ENCODE peak calls at places on chromosomes 1 and 21, in nine cellular contexts. Y, Q, X, A, O, L, T, J and C are unnamed samples.

GRCh38 chr1:31004231-31004621 is 61.3 kb downstream of the PUM1 start:
- DNase-seq in J (no peak), X (no peak), Y (no peak), Q (no peak), L (no peak), T (no peak), A (no peak), O (no peak), C (no peak)

GRCh38 chr1:208165659-208166058 is 78.5 kb downstream of the PLXNA2 start:
- DNase-seq in Q (no peak), O (no peak), X (no peak), L (peak), A (no peak), Y (no peak), J (no peak), T (no peak), C (no peak)

GRCh38 chr1:108050911-108051624 is 86.1 kb upstream of the VAV3 start:
- DNase-seq in J (no peak), Y (no peak), Q (peak), O (no peak), T (no peak), X (no peak), A (no peak), L (no peak), C (no peak)

GRCh38 chr1:11395616-11396015 is 83.3 kb upstream of the DISP3 start:
- DNase-seq in O (no peak), Y (peak), J (no peak), X (no peak), A (no peak), Q (no peak), L (no peak), T (no peak), C (no peak)

GRCh38 chr1:116529199-116529616 is 41.6 kb downstream of the CD58 start:
- DNase-seq in L (no peak), X (no peak), J (no peak), Q (no peak), A (no peak), O (no peak), Y (no peak), T (no peak), C (no peak)

GRCh38 chr1:17270891-17271765 is 22.2 kb downstream of the PADI3 start:
- DNase-seq in Y (peak), Q (no peak), T (no peak), X (no peak), A (no peak), O (no peak), J (no peak), L (no peak), C (no peak)

GRCh38 chr1:42143875-42144274 is 9.3 kb upstream of the GUCA2B start:
- DNase-seq in O (no peak), Q (no peak), Y (no peak), J (no peak), L (no peak), X (no peak), A (no peak), T (no peak), C (no peak)

GRCh38 chr1:87501738-87502137 is 173.1 kb downstream of the LMO4 start:
- DNase-seq in J (no peak), X (no peak), Y (no peak), Q (peak), L (no peak), A (no peak), O (no peak), T (no peak), C (no peak)

GRCh38 chr1:206982216-206982615 is 12.0 kb upstream of the FCAMR start:
- DNase-seq in Q (peak), A (peak), O (no peak), L (no peak), Y (no peak), T (peak), J (no peak), X (peak), C (peak)

GRCh38 chr21:14361958-14362357 is 21.0 kb downstream of the HSPA13 start:
- DNase-seq in X (no peak), Q (no peak), O (no peak), T (no peak), J (no peak), A (no peak), L (no peak), Y (no peak), C (no peak)

GRCh38 chr1:21703318-21703963 is 34.3 kb upstream of the RAP1GAP start:
- DNase-seq in L (no peak), Y (no peak), O (no peak), X (no peak), J (no peak), Q (peak), T (no peak), A (no peak), C (no peak)

GRCh38 chr1:150577557-150578277 is 1.7 kb downstream of the MCL1 start:
- DNase-seq in J (no peak), Q (peak), L (peak), Y (no peak), A (no peak), T (no peak), O (no peak), X (no peak), C (no peak)

GRCh38 chr1:247335871-247336270 is 4.2 kb upstream of the ZNF496 start:
- DNase-seq in A (no peak), J (peak), Y (no peak), Q (peak), X (no peak), L (no peak), T (no peak), O (no peak), C (no peak)

GRCh38 chr1:6624712-6625578 is at the start of gene THAP3:
- DNase-seq in Y (peak), X (peak), T (peak), O (peak), A (peak), J (no peak), Q (peak), L (peak), C (peak)

GRCh38 chr1:103514920-103515503 is 10.5 kb upstream of the RNPC3 start:
- DNase-seq in A (no peak), J (peak), Y (no peak), T (no peak), X (no peak), O (no peak), Q (peak), L (no peak), C (no peak)

GRCh38 chr1:43450251-43451070 is 3.3 kb downstream of the HYI start:
- DNase-seq in Y (no peak), O (no peak), X (no peak), A (no peak), L (peak), J (no peak), T (no peak), Q (no peak), C (peak)

GRCh38 chr1:41728403-41729202 is 190.1 kb downstream of the HIVEP3 start:
- DNase-seq in J (no peak), O (no peak), L (no peak), T (no peak), Q (no peak), Y (peak), X (no peak), A (peak), C (peak)

GRCh38 chr1:171909711-171910110 is 68.4 kb downstream of the DNM3 start:
- DNase-seq in A (no peak), Y (no peak), Q (peak), X (no peak), T (no peak), O (no peak), L (no peak), J (no peak), C (no peak)

GRCh38 chr1:80882552-80882951 is 918.2 kb upstream of the ADGRL2 start:
- DNase-seq in Q (no peak), J (no peak), Y (no peak), T (no peak), X (no peak), O (no peak), A (no peak), L (no peak), C (no peak)

GRCh38 chr1:12706061-12706460 is 9.8 kb upstream of the AADACL3 start:
- DNase-seq in L (no peak), Q (no peak), X (no peak), Y (no peak), T (no peak), A (no peak), J (no peak), O (no peak), C (no peak)

GRCh38 chr1:29260531-29260930 is 24.2 kb downstream of the PTPRU start:
- DNase-seq in Y (no peak), O (no peak), T (no peak), J (no peak), X (no peak), A (no peak), L (peak), Q (peak), C (no peak)

GRCh38 chr21:44349847-44350772 is 3.3 kb upstream of the TRPM2 start:
- DNase-seq in L (no peak), J (no peak), A (no peak), Q (peak), Y (no peak), X (no peak), O (peak), T (no peak), C (no peak)

GRCh38 chr1:14913475-14914155 is 239.9 kb upstream of the TMEM51 start:
- DNase-seq in Y (no peak), T (no peak), O (no peak), Q (no peak), A (no peak), J (no peak), L (no peak), X (no peak), C (no peak)
- TF ChIP-seq POLR2AphosphoS5 in Y (peak), T (no peak), O (no peak), Q (no peak), A (no peak), J (no peak), L (no peak), X (no peak), C (no peak)

GRCh38 chr1:54221113-54221834 is 21.3 kb downstream of the MRPL37 start:
- DNase-seq in X (no peak), L (no peak), J (no peak), Q (no peak), T (no peak), O (no peak), Y (peak), A (no peak), C (no peak)
- TF ChIP-seq POLR2AphosphoS5 in X (no peak), L (no peak), J (no peak), Q (no peak), T (no peak), O (no peak), Y (peak), A (no peak), C (no peak)

GRCh38 chr1:161706483-161707347 is at the start of gene FCRLA:
- DNase-seq in A (no peak), L (no peak), T (no peak), J (no peak), Q (no peak), O (no peak), X (no peak), Y (no peak), C (no peak)
- TF ChIP-seq POLR2AphosphoS5 in A (no peak), L (no peak), T (no peak), J (no peak), Q (no peak), O (no peak), X (no peak), Y (no peak), C (no peak)

DNA sequence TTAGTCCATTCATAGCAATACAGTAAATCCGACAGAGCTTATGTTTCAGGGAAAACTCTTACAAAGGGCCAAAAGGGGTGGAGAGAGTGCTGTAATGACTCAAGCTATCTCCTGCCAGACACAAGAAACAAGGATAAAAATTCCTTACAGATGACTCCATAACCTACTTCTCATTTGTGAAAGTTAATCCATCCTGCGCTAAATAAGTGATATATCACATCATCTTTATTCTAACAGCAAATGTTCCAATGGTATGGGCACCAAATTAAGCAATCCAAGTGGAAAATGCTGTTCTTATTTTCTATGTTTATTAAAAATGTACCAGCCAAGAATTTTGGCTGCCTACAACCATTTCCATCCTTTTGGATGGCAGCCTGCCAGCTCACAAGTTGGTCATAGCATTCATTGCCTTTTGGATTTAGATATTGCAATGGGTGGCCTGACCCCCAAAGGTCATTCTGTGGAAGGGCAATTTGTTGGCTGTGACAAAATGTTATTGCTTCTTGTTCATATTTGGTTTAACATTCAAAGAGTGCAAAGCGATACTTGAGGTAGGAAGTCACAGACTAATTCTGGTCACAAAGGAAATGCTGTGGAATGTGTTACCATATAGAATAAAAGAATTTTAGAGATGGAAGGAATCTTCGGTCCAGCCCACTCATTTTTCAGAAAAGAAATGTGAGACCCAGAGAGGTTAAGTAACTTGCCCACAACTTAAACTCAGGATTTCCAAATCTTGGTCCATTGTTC is 2.8 kb upstream of the ENAH start:
- DNase-seq in T (peak), Y (no peak), A (peak), O (no peak), L (peak), X (peak), Q (peak), J (no peak), C (no peak)
- TF ChIP-seq POLR2AphosphoS5 in T (peak), Y (no peak), A (peak), O (no peak), L (peak), X (peak), Q (no peak), J (no peak), C (no peak)

GRCh38 chr21:26120833-26121232 is 49.7 kb downstream of the APP start:
- DNase-seq in Q (peak), A (no peak), X (no peak), T (no peak), L (no peak), O (no peak), J (no peak), Y (no peak), C (no peak)
- TF ChIP-seq POLR2AphosphoS5 in Q (no peak), A (no peak), X (no peak), T (no peak), L (no peak), O (no peak), J (no peak), Y (no peak), C (no peak)

GRCh38 chr1:71572038-71572437 is 491.2 kb upstream of the ZRANB2 start:
- DNase-seq in Y (no peak), A (no peak), O (no peak), Q (no peak), X (no peak), T (no peak), L (no peak), J (no peak), C (no peak)
- TF ChIP-seq POLR2AphosphoS5 in Y (no peak), A (no peak), O (no peak), Q (no peak), X (no peak), T (peak), L (no peak), J (no peak), C (no peak)

GRCh38 chr1:27108588-27108987 is 46.3 kb downstream of the SLC9A1 start:
- DNase-seq in X (no peak), L (no peak), O (no peak), T (no peak), Q (no peak), J (no peak), Y (no peak), A (no peak), C (no peak)

GRCh38 chr1:27113861-27114260 is 41.1 kb downstream of the SLC9A1 start:
- DNase-seq in Q (no peak), A (no peak), L (no peak), T (no peak), O (no peak), X (no peak), J (no peak), Y (no peak), C (no peak)

GRCh38 chr1:27109103-27109822 is 45.7 kb downstream of the SLC9A1 start:
- DNase-seq in O (no peak), L (no peak), Q (peak), T (peak), A (peak), J (no peak), X (no peak), Y (peak), C (no peak)

GRCh38 chr1:27114522-27114921 is 40.4 kb downstream of the SLC9A1 start:
- DNase-seq in Q (no peak), A (no peak), Y (no peak), O (no peak), T (no peak), J (no peak), X (no peak), L (no peak), C (no peak)

DNA sequence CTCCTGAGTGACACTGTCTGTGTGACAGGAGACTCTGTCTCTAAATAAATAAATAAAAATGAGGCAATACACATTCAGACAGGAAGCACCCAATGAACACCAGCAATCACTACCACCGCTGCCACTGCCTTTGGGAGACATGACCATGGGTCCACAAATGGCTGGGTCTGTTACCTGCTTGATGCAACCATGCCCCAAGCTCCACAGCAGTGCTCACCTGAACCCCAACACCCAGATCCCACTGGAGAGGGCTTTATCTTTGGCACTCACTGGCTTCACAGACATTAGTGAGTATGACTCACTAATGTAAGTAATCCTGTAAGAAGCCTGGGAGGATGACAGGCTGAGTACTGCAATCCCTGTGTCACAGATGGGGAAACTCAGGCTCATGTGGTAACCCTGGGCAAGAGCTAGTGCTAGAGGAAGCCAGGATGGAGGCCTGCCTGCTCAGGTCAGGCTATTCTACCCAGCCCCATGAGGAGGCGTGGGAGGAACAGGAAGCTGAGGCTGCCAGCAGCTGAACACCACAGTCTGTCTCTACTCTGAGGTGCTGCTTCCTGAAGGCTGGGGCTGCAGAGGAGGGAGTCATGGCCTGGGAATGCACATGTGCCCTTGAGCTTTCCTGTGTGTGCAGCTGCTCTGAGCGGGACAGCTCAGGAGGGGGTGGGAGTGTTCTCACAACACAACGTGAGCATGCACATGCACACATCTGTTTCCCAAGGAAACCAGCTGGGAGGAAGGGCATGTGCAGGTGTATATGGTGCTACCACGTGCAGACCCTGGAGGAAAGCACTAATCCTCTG is 43.0 kb downstream of the SLC9A1 start:
- DNase-seq in O (peak), Q (no peak), L (peak), X (peak), Y (peak), A (peak), T (peak), J (no peak), C (peak)
- TF ChIP-seq POLR2AphosphoS5 in O (no peak), Q (no peak), L (peak), X (peak), Y (peak), A (peak), T (peak), J (no peak), C (peak)

GRCh38 chr1:35191429-35192055 is 1.4 kb downstream of the SFPQ start:
- DNase-seq in L (no peak), T (no peak), Q (no peak), A (no peak), X (no peak), O (no peak), J (no peak), Y (no peak), C (no peak)
- TF ChIP-seq POLR2AphosphoS5 in L (no peak), T (no peak), Q (no peak), A (no peak), X (no peak), O (no peak), J (peak), Y (no peak), C (no peak)

DNA sequence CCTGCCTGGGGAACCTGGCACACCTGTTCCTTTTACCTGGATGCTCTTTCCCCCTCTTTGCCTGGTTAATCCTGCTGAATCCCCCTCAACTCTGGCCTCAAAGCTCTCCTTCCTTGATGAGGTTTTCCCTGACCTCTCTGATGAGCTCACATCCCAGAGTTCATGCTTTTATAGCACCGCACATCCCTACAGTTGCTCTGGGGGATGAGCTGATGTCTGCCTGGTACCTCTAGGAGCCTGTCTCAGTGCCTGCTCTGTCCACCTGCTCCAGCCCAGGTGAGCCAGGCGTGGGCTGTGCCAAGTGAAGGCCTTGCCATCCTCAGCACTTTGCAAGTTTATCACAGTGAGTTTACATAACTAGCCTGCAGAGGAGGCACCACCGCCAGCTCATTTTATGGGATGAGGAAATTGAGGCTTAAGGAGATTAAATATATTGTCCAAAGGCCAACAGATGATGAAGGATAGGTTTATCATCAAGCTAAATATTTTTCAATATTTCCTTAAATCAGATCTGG is 58.6 kb upstream of the TMPRSS2 start:
- DNase-seq in X (no peak), O (no peak), Q (no peak), T (no peak), Y (no peak), J (no peak), A (peak), L (no peak), C (no peak)
- TF ChIP-seq POLR2AphosphoS5 in X (no peak), O (no peak), Q (no peak), T (no peak), Y (no peak), J (no peak), A (peak), L (no peak), C (no peak)

GRCh38 chr1:113686891-113687624 is 72.2 kb downstream of the PHTF1 start:
- DNase-seq in A (no peak), O (no peak), L (no peak), T (no peak), X (no peak), J (no peak), Y (no peak), Q (no peak), C (no peak)
- TF ChIP-seq POLR2AphosphoS5 in A (no peak), O (no peak), L (peak), T (no peak), X (no peak), J (no peak), Y (no peak), Q (no peak), C (no peak)